ENCODE peak calls at places on chromosome 16, in six cellular contexts. U is H9, S is AG10803, A is progenitor cell of endocrine pancreas, G is transverse colon, Q is AG04450. F is an unnamed sample.
A peak's percentile ranks its signal among the peaks of the same experiment; 100 is the strongest.

GRCh38 chr16:85602402-85602801 is 10.7 kb upstream of the GSE1 start:
- DNase-seq in G (no peak), Q (no peak), S (no peak), U (no peak), A (no peak), F (no peak)

GRCh38 chr16:85026696-85027095 is 899 bp upstream of the KIAA0513 start:
- DNase-seq in A (no peak), U (no peak), Q (no peak), G (no peak), S (no peak), F (no peak)

GRCh38 chr16:50301626-50302471 is 35.5 kb downstream of the ADCY7 start:
- DNase-seq in Q (no peak), U (peak; percentile 27), A (no peak), G (no peak), S (peak; percentile 77), F (no peak)

GRCh38 chr16:87132361-87133014 is 184.7 kb downstream of the C16orf95 start:
- DNase-seq in Q (peak; percentile 8), A (no peak), S (peak; percentile 78), U (no peak), G (no peak), F (no peak)

GRCh38 chr16:14028207-14028606 is 42.9 kb upstream of the MRTFB start:
- DNase-seq in Q (no peak), A (no peak), S (no peak), U (no peak), G (no peak), F (no peak)

GRCh38 chr16:56275076-56275475 is 83.8 kb downstream of the GNAO1 start:
- DNase-seq in Q (no peak), A (no peak), S (peak; percentile 21), G (no peak), U (no peak), F (no peak)

GRCh38 chr16:56252835-56253234 is 61.5 kb downstream of the GNAO1 start:
- DNase-seq in U (no peak), Q (no peak), S (no peak), A (no peak), G (no peak), F (no peak)

GRCh38 chr16:24700549-24701392 is 28.7 kb upstream of the TNRC6A start:
- DNase-seq in Q (peak; percentile 94), A (no peak), G (peak; percentile 60), U (peak; percentile 77), S (peak; percentile 99), F (peak; percentile 30)

GRCh38 chr16:89045181-89045815 is 48.4 kb upstream of the ACSF3 start:
- DNase-seq in Q (no peak), S (no peak), U (no peak), G (no peak), A (no peak), F (no peak)

GRCh38 chr16:71883193-71883848 is 661 bp downstream of the ZNF821 start:
- DNase-seq in G (peak; percentile 61), Q (no peak), S (peak; percentile 8), U (peak; percentile 82), A (peak; percentile 52), F (no peak)

GRCh38 chr16:11395008-11395948 is 50.0 kb downstream of the RMI2 start:
- DNase-seq in S (peak; percentile 15), G (no peak), A (no peak), Q (no peak), U (no peak), F (no peak)

GRCh38 chr16:10180771-10181163 is 1.5 kb downstream of the GRIN2A start:
- DNase-seq in U (peak; percentile 90), A (peak; percentile 65), Q (no peak), G (no peak), S (no peak), F (no peak)

GRCh38 chr16:58492735-58493134 is 7.2 kb upstream of the NDRG4 start:
- DNase-seq in S (no peak), Q (no peak), U (peak; percentile 51), G (no peak), A (no peak), F (no peak)

GRCh38 chr16:83310816-83311215 is 497.0 kb upstream of the HSBP1 start:
- DNase-seq in G (no peak), U (no peak), Q (no peak), S (no peak), A (no peak), F (no peak)

GRCh38 chr16:88343276-88343791 is 39.4 kb upstream of the ZNF469 start:
- DNase-seq in A (no peak), S (no peak), G (no peak), U (no peak), Q (no peak), F (no peak)

GRCh38 chr16:53968454-53968853 is 264.5 kb downstream of the FTO start:
- DNase-seq in U (no peak), Q (no peak), G (no peak), A (no peak), S (peak; percentile 50), F (no peak)

GRCh38 chr16:89923640-89924297 is 627 bp downstream of the TUBB3 start:
- DNase-seq in G (no peak), U (peak; percentile 65), A (no peak), S (no peak), Q (no peak), F (no peak)

GRCh38 chr16:52383640-52384292 is 163.2 kb downstream of the TOX3 start:
- DNase-seq in Q (no peak), S (no peak), U (no peak), G (no peak), A (no peak), F (no peak)

GRCh38 chr16:73124097-73124652 is 76.2 kb upstream of the ZFHX3 start:
- DNase-seq in G (no peak), A (no peak), Q (no peak), S (no peak), U (no peak), F (no peak)

GRCh38 chr16:81649561-81649960 is 129.5 kb upstream of the PLCG2 start:
- DNase-seq in U (no peak), S (peak; percentile 32), G (no peak), A (no peak), Q (no peak), F (no peak)

GRCh38 chr16:75087040-75087979 is 29.3 kb downstream of the LDHD start:
- DNase-seq in U (no peak), S (peak; percentile 84), G (peak; percentile 63), Q (peak; percentile 87), A (no peak), F (no peak)

GRCh38 chr16:30401768-30402425 is 5.5 kb upstream of the ZNF771 start:
- DNase-seq in U (no peak), Q (no peak), S (no peak), G (no peak), A (no peak), F (no peak)

DNA sequence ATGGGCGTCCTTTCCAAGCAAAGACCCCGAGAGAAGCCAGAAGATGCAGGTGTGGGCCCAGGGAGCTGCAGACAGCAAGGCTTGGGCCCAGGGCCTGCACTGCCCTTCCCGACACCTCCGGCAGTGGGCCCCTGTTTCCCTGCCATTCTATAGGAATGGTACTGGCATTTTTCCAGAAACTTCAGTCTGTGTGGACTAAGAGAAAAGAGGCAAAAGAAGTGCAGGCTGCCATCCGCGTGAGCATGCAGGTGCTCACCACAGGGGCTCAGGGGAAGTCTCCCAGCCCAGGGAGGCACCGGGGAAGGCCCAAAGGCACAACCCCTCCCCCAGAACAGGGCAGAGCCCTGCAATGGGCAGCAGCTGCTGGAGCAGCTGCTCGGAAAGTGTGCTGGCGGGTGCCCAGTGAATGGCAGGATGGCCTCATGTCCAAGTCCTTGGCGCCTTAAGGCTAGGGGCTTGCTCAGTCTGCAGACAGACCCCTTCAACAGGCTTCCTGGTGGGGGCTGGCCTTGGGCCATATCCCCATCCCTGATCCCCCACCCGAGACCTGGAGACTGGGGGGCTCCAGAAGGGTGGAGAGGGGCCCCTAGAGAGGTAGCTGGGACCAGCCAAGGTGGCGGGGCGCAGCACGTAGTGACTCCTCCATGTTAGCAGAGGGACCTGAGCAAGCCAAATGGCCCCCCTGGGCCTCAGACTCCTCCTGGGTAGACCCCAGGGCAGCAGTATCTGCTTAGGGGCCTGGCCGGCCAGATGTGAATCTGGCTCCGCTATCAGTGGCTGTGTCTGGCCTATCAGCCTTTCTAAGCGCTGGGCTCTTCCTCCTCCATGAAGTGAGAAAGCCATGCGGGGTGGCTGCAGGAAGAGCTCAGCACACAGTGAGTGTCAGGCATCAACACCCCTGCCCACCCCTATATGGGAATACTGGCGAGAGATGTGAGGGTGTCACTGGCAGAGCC is 6.7 kb upstream of the TPPP3 start:
- DNase-seq in S (no peak), G (no peak), A (no peak), U (no peak), Q (no peak), F (no peak)
- TF ChIP-seq CTCF in S (no peak), G (no peak), A (no peak), U (peak; percentile 16), Q (no peak), F (no peak)

DNA sequence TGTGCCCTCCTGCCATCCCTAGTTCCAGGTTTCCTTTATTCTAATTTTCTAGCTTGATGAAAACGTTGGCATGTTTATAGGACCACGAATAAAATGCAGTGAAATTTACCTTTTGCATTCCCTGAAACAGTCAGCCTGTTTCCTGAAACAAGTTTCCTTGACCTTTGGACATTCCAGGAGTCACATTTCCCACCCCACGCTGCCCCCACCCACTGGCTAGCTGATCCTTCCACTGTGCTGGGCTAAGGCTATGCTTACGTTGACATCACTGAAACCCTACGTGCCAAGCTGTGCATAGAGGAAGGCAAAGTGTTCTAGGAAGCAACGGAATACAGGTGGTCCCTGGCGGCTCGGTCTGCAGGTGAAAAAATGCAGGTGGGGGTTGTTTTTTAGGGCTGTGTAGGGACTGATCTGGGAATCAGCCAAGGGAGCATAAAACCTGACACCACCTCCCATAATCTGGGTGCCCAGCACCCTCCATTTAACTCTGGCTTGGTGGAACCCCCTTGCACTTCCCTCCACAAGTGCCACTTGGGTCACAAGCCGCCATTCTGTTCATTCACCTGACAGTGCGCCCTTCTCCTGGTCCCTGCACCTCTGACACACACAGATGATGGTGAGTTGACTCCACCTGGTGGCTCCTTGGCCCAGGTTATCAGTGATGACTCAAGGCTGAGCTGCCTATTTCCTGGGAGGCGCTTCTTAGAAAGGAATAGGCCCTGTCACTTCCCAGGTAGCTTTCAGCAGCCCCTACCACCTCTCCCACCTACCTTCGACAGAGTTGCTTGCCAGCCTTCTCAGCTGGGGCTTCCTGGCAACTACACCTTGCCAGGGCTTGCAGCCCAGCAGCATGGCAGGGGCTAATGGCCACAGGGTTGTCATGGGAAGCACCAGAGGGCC is 83.7 kb downstream of the N4BP1 start:
- DNase-seq in A (no peak), S (no peak), G (peak; percentile 81), U (peak; percentile 86), Q (no peak), F (no peak)
- TF ChIP-seq CTCF in A (peak; percentile 44), S (peak; percentile 11), G (peak; percentile 64), U (peak; percentile 72), Q (peak; percentile 16), F (no peak)

GRCh38 chr16:234468-235305 is at the start of gene FAM234A:
- DNase-seq in S (peak; percentile 86), G (peak; percentile 96), Q (peak; percentile 57), A (peak; percentile 94), U (peak; percentile 94), F (peak; percentile 91)
- TF ChIP-seq CTCF in S (peak; percentile 45), G (peak; percentile 25), Q (peak; percentile 54), A (peak; percentile 60), U (peak; percentile 59), F (no peak)

DNA sequence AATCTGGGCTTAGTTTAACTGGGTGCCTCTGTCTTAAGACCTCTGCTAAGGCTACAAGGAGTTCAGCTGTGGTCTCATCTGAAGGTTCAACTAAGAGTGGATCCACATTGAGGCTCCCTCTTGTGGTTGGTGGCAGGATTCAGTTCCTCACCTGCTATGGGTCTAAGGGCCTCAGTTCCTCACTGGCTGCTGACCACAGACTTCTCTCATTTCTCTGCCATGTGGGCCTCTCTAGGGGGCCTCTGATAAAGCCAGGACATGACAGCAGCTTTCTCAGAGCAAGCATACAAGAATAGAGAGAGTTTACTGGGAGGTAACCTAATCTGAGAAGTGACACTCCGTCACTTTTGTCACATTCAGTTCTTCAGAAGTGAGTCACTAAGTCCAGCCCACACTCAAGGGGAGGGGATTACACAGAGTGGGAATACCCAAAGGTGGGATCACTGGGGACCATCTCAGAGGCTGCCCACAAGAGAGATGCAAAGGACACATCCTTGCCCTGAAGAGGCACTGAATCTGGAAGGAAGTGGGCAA is 19.2 kb upstream of the ABAT start:
- DNase-seq in U (peak; percentile 63), G (peak; percentile 52), S (peak; percentile 4), A (no peak), Q (no peak), F (no peak)
- TF ChIP-seq CTCF in U (peak; percentile 78), G (peak; percentile 52), S (peak; percentile 45), A (peak; percentile 59), Q (peak; percentile 54), F (no peak)

F was measured in omental fat pad.